ENCODE peak calls at places on chromosomes 5 and 9, in ten cellular contexts. U, N, T, Q, D, B, M, S, Y and O are unnamed samples.

GRCh38 chr5:33409435-33410146 is 31.2 kb upstream of the TARS1 start:
- DNase-seq in M (peak; percentile 16), Y (no peak), S (no peak), U (peak; percentile 57), N (no peak), T (peak; percentile 83), B (peak; percentile 58), Q (no peak), D (no peak), O (peak; percentile 96)

GRCh38 chr5:64690417-64691151 is at the start of gene SHISAL2B:
- DNase-seq in Y (no peak), T (no peak), S (no peak), U (no peak), M (no peak), B (no peak), D (no peak), Q (no peak), N (no peak), O (no peak)

GRCh38 chr5:10467281-10468198 is 25.9 kb downstream of the ROPN1L start:
- DNase-seq in S (no peak), Y (no peak), N (no peak), B (no peak), T (peak; percentile 79), M (no peak), D (no peak), Q (no peak), U (no peak), O (no peak)

GRCh38 chr5:172885594-172886340 is 51.7 kb downstream of the ERGIC1 start:
- DNase-seq in D (no peak), N (peak; percentile 59), S (no peak), Y (peak; percentile 55), B (peak; percentile 40), M (no peak), U (no peak), Q (no peak), T (no peak), O (peak; percentile 77)

GRCh38 chr5:55933377-55934116 is 61.2 kb downstream of the IL6ST start:
- DNase-seq in Q (no peak), Y (no peak), S (no peak), T (no peak), D (no peak), M (no peak), B (no peak), U (no peak), N (no peak), O (no peak)

GRCh38 chr5:108125771-108126511 is 256.0 kb downstream of the FBXL17 start:
- DNase-seq in Y (no peak), D (no peak), M (no peak), U (no peak), T (no peak), Q (no peak), S (no peak), N (no peak), B (no peak), O (no peak)

GRCh38 chr5:80963966-80964481 is 3.9 kb downstream of the RASGRF2 start:
- DNase-seq in S (no peak), T (peak; percentile 82), Y (no peak), Q (no peak), M (no peak), U (no peak), B (no peak), N (no peak), D (no peak), O (no peak)

GRCh38 chr9:79257671-79258410 is 313.9 kb upstream of the TLE4 start:
- DNase-seq in B (no peak), N (no peak), M (no peak), S (no peak), U (no peak), Q (no peak), Y (no peak), T (no peak), D (no peak), O (no peak)

GRCh38 chr5:16690243-16690839 is 73.5 kb upstream of the RETREG1 start:
- DNase-seq in U (no peak), Q (no peak), N (no peak), S (peak; percentile 19), B (no peak), D (no peak), T (peak; percentile 51), M (peak; percentile 34), Y (no peak), O (no peak)

GRCh38 chr5:92017786-92018185 is 634.7 kb upstream of the ARRDC3 start:
- DNase-seq in Q (no peak), T (peak; percentile 91), N (no peak), B (no peak), U (no peak), Y (no peak), S (peak; percentile 65), M (no peak), D (no peak), O (no peak)

GRCh38 chr5:176381979-176382378 is 6.4 kb downstream of the NOP16 start:
- DNase-seq in M (no peak), Y (no peak), D (no peak), U (no peak), Q (no peak), S (no peak), T (no peak), N (peak; percentile 21), B (no peak), O (peak; percentile 46)

GRCh38 chr5:65961644-65962043 is 35.3 kb downstream of the ERBIN start:
- DNase-seq in Q (no peak), S (no peak), B (no peak), Y (no peak), M (no peak), N (no peak), T (peak; percentile 79), D (no peak), U (no peak), O (no peak)

GRCh38 chr5:73117088-73117755 is 3.2 kb upstream of the TMEM171 start:
- DNase-seq in D (no peak), N (no peak), Y (no peak), M (no peak), B (no peak), S (no peak), Q (no peak), T (no peak), U (no peak), O (no peak)

GRCh38 chr5:10859393-10860195 is 98.6 kb upstream of the DAP start:
- DNase-seq in N (no peak), Q (no peak), D (no peak), M (no peak), U (no peak), Y (no peak), B (no peak), T (no peak), S (no peak), O (no peak)

GRCh38 chr9:15618540-15619331 is 65.9 kb downstream of the CCDC171 start:
- DNase-seq in S (no peak), B (no peak), M (no peak), N (no peak), T (no peak), Q (no peak), D (no peak), Y (no peak), U (no peak), O (no peak)

GRCh38 chr9:15617782-15618181 is 64.9 kb downstream of the CCDC171 start:
- DNase-seq in U (no peak), Y (no peak), Q (no peak), B (no peak), S (no peak), M (no peak), N (no peak), T (no peak), D (no peak), O (no peak)

DNA sequence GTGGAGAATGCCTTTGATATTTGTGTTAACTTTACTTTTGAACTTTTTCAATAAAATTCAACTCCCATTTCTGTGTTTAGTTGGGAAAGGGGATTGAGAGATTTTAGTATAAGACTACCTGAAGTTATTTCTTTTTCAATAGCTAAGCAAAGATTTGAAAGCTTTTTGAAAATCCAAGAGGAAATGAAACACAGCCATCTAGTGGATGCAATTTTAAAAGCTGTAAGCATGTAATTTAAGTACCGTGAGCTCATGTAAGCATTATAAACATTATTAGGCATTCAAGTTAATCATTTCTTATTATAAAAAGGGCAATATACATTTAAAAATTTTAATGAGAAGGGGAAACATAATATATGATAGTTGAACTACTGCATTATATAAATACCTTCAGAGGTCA is 69.8 kb downstream of the CCDC171 start:
- DNase-seq in M (no peak), U (no peak), S (peak; percentile 15), T (peak; percentile 46), Q (no peak), D (no peak), B (no peak), N (no peak), Y (no peak), O (no peak)
- TF ChIP-seq CTCF in M (no peak), U (peak; percentile 7), S (peak; percentile 45), T (peak; percentile 58), Q (no peak), D (no peak), B (no peak), N (peak; percentile 6), Y (peak; percentile 39), O (no peak)

GRCh38 chr9:18274693-18275092 is 199.3 kb upstream of the ADAMTSL1 start:
- DNase-seq in Q (no peak), D (no peak), S (no peak), Y (no peak), U (no peak), T (no peak), M (no peak), N (no peak), B (no peak), O (no peak)
- H3K9me3 ChIP-seq in Q (peaks cover 4% of the 10 kb centered on the region), D (no peaks in the 10 kb centered on the region), S (no peaks in the 10 kb centered on the region), Y (no peaks in the 10 kb centered on the region), U (peaks cover 7% of the 10 kb centered on the region), T (no peaks in the 10 kb centered on the region), M (no peaks in the 10 kb centered on the region), N (no peaks in the 10 kb centered on the region), B (no peaks in the 10 kb centered on the region), O (no peaks in the 10 kb centered on the region)

GRCh38 chr5:150579462-150580400 is 60.7 kb upstream of the SYNPO start:
- DNase-seq in T (no peak), B (no peak), S (no peak), M (no peak), U (peak; percentile 39), Q (no peak), N (no peak), Y (no peak), D (no peak), O (peak; percentile 52)
- TF ChIP-seq POLR2A in T (no peak), B (no peak), S (no peak), M (no peak), U (no peak), Q (no peak), N (no peak), Y (no peak), D (no peak), O (no peak)

DNA sequence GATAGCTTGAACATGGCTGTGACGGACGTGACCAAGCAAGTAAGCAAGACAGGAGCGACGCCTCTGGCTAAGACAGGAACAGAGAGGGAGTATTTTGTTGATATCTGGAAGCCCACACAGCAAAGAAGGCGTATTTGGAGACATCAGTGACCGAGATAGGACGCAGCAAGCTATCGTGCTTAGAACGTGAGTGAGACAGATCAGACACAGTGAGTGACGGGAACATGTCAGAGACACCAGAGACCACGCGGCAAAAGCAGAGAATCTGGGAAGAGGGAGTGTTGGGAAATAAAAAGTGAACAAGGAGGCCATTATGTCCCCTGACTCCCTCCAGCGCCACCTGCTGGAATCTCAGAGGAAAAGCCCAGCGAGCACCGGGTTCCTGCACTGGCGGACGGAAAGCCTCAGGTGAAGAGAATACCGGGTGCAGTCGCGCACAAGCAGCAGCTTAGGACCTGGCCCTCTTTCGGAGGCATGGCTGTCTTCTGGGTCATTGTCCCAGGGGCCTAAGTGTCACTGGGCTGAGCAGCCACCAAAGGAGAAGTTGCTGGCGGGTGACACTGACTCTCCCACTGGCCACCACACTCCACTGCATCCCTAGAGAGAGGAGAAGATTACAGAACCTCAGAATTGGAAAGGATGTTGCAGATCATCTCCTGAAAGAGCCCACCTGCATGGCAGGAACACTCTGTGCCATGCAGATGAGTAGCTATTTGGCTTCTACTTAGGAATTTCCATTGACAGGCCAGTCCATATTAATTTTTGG is 99.1 kb downstream of the FBXO38 start:
- DNase-seq in D (peak; percentile 58), M (peak; percentile 75), T (peak; percentile 34), B (peak; percentile 30), Y (peak; percentile 51), N (peak; percentile 39), U (peak; percentile 28), Q (no peak), S (peak; percentile 44), O (no peak)
- TF ChIP-seq CTCF in D (peak; percentile 54), M (peak; percentile 74), T (peak; percentile 62), B (no peak), Y (peak; percentile 49), N (peak; percentile 55), U (peak; percentile 44), Q (no peak), S (peak; percentile 86), O (no peak)